ENCODE peak calls at places on chromosome 10, in nine cellular contexts. U is glutamatergic neuron; G is A172; J is HFFc6; M is stimulated activated CD8-positive, alpha-beta memory T cell treated with anti-CD3 and anti-CD28 coated beads, Interleukin-2, amount 100 ng/mL, for 1 hour; H is CD4-positive, alpha-beta T cell; Q is immature natural killer cell; F is germinal center; R is activated naive CD4-positive, alpha-beta T cell. W is an unnamed sample.
A peak's percentile ranks its signal among the peaks of the same experiment; 100 is the strongest.

GRCh38 chr10:103513383-103514060 is 20.0 kb downstream of the NEURL1 start:
- DNase-seq in U (no peak), G (no peak), J (no peak), M (no peak), H (no peak), Q (no peak), F (no peak), R (no peak), W (no peak)

GRCh38 chr10:79387974-79388850 is 40.9 kb downstream of the PPIF start:
- DNase-seq in U (no peak), G (no peak), J (no peak), M (no peak), H (no peak), Q (no peak), F (no peak), R (no peak), W (no peak)

GRCh38 chr10:82742478-82742877 is 867.5 kb downstream of the NRG3 start:
- DNase-seq in U (no peak), G (peak; percentile 95), J (peak; percentile 77), M (no peak), H (no peak), Q (no peak), F (no peak), R (no peak), W (no peak)

GRCh38 chr10:47264797-47265281 is 35.2 kb upstream of the GDF10 start:
- DNase-seq in U (no peak), G (no peak), J (no peak), M (peak; percentile 32), H (peak; percentile 45), Q (no peak), F (no peak), R (no peak), W (peak; percentile 27)

GRCh38 chr10:120819366-120819765 is 31.8 kb upstream of the WDR11 start:
- DNase-seq in U (no peak), G (no peak), J (no peak), M (no peak), H (no peak), Q (no peak), F (no peak), R (no peak), W (no peak)

GRCh38 chr10:78584266-78584665 is 484.5 kb upstream of the ZMIZ1 start:
- DNase-seq in U (no peak), G (no peak), J (no peak), M (no peak), H (no peak), Q (no peak), F (no peak), R (no peak), W (no peak)

GRCh38 chr10:21961847-21962246 is 41.7 kb downstream of the DNAJC1 start:
- DNase-seq in U (no peak), G (no peak), J (no peak), M (no peak), H (no peak), Q (no peak), F (no peak), R (no peak), W (no peak)

GRCh38 chr10:132709471-132709951 is 76.4 kb downstream of the NKX6-2 start:
- DNase-seq in U (no peak), G (no peak), J (no peak), M (no peak), H (peak; percentile 4), Q (no peak), F (no peak), R (no peak), W (no peak)

GRCh38 chr10:35423505-35424306 is 87.4 kb downstream of the CCNY start:
- DNase-seq in U (no peak), G (peak; percentile 76), J (peak; percentile 74), M (no peak), H (no peak), Q (no peak), F (no peak), R (no peak), W (no peak)

GRCh38 chr10:47025540-47026300 is 114.5 kb downstream of the PTPN20 start:
- DNase-seq in U (no peak), G (peak; percentile 59), J (peak; percentile 68), M (no peak), H (no peak), Q (no peak), F (no peak), R (no peak), W (no peak)

W was measured in activated CD8-positive, alpha-beta memory T cell treated with anti-CD3 and anti-CD28 coated beads for 1 hour.